ENCODE peak calls at places on chromosomes 6 and 20, in four cellular contexts. One of them, this sample, is unnamed.

GRCh38 chr6:38283734-38284362 is 355.9 kb downstream of the BTBD9 start:
- DNase-seq in small intestine: no peak
- DNase-seq in AG08395: no peak
- DNase-seq in kidney tubule cell: peak; percentile 94
- DNase-seq in this sample: peak; percentile 30

GRCh38 chr20:36852187-36852586 is 23.8 kb upstream of the TLDC2 start:
- DNase-seq in small intestine: no peak
- DNase-seq in AG08395: peak; percentile 32
- DNase-seq in kidney tubule cell: no peak
- DNase-seq in this sample: peak; percentile 75

GRCh38 chr20:51306521-51307358 is 235.8 kb downstream of the NFATC2 start:
- DNase-seq in small intestine: peak; percentile 68
- DNase-seq in AG08395: peak; percentile 87
- DNase-seq in kidney tubule cell: peak; percentile 63
- DNase-seq in this sample: peak; percentile 71

GRCh38 chr20:2619961-2620595 is 32.4 kb upstream of the NOP56 start:
- DNase-seq in small intestine: no peak
- DNase-seq in AG08395: no peak
- DNase-seq in kidney tubule cell: peak; percentile 57
- DNase-seq in this sample: no peak

GRCh38 chr6:134352786-134353480 is 35.0 kb upstream of the SGK1 start:
- DNase-seq in small intestine: no peak
- DNase-seq in AG08395: peak; percentile 76
- DNase-seq in kidney tubule cell: peak; percentile 15
- DNase-seq in this sample: peak; percentile 17

GRCh38 chr20:7692478-7692877 is 247.8 kb downstream of the HAO1 start:
- DNase-seq in small intestine: no peak
- DNase-seq in AG08395: no peak
- DNase-seq in kidney tubule cell: no peak
- DNase-seq in this sample: no peak

GRCh38 chr6:106757722-106758467 is 128.5 kb downstream of the QRSL1 start:
- DNase-seq in small intestine: no peak
- DNase-seq in AG08395: no peak
- DNase-seq in kidney tubule cell: no peak
- DNase-seq in this sample: no peak

GRCh38 chr20:650281-650680 is 2.7 kb downstream of the SRXN1 start:
- DNase-seq in small intestine: no peak
- DNase-seq in AG08395: no peak
- DNase-seq in kidney tubule cell: no peak
- DNase-seq in this sample: no peak

GRCh38 chr6:139423970-139424667 is 49.7 kb upstream of the CITED2 start:
- DNase-seq in small intestine: peak; percentile 21
- DNase-seq in AG08395: no peak
- DNase-seq in kidney tubule cell: no peak
- DNase-seq in this sample: no peak

GRCh38 chr6:51844391-51844735 is 243.1 kb downstream of the PKHD1 start:
- DNase-seq in small intestine: no peak
- DNase-seq in AG08395: no peak
- DNase-seq in kidney tubule cell: peak; percentile 51
- DNase-seq in this sample: peak; percentile 6